ENCODE peak calls at places on chromosome 7, in four cellular contexts. F is hypothalamus, M is AG04450, V is anterior cingulate cortex. I is an unnamed sample.

GRCh38 chr7:106110885-106111670 is 1.0 kb downstream of the SYPL1 start:
- DNase-seq in M (no peak), V (no peak), F (peak), I (no peak)

GRCh38 chr7:154330318-154330717 is 278.1 kb downstream of the DPP6 start:
- DNase-seq in V (no peak), F (no peak), M (no peak), I (no peak)

GRCh38 chr7:29609162-29610030 is 45.8 kb downstream of the PRR15 start:
- DNase-seq in M (no peak), F (no peak), V (no peak), I (no peak)

GRCh38 chr7:34596887-34597286 is 61.1 kb upstream of the NPSR1 start:
- DNase-seq in M (no peak), V (no peak), F (no peak), I (no peak)

GRCh38 chr7:69817835-69818646 is 219.8 kb downstream of the AUTS2 start:
- DNase-seq in V (no peak), F (no peak), M (no peak), I (no peak)

GRCh38 chr7:45888185-45888992 is at the start of gene IGFBP1:
- DNase-seq in V (no peak), F (no peak), M (no peak), I (no peak)

GRCh38 chr7:64630496-64630895 is 35.4 kb upstream of the ZNF107 start:
- DNase-seq in M (no peak), F (no peak), V (no peak), I (no peak)

GRCh38 chr7:105952917-105953595 is 10.0 kb upstream of the CDHR3 start:
- DNase-seq in F (no peak), V (no peak), M (no peak), I (no peak)

GRCh38 chr7:12493866-12494265 is 76.7 kb upstream of the SCIN start:
- DNase-seq in V (no peak), M (no peak), F (no peak), I (no peak)

GRCh38 chr7:30968294-30968693 is 4.5 kb downstream of the GHRHR start:
- DNase-seq in V (no peak), F (no peak), M (no peak), I (no peak)

GRCh38 chr7:68688416-68689086 is 909.7 kb upstream of the AUTS2 start:
- DNase-seq in V (no peak), M (no peak), F (no peak), I (no peak)

GRCh38 chr7:13035233-13035632 is 347.8 kb downstream of the ARL4A start:
- DNase-seq in M (no peak), F (no peak), V (no peak), I (no peak)

GRCh38 chr7:13852281-13852968 is 137.0 kb downstream of the ETV1 start:
- DNase-seq in M (no peak), F (no peak), V (no peak), I (no peak)

GRCh38 chr7:135785065-135785464 is 36.5 kb upstream of the FAM180A start:
- DNase-seq in V (no peak), M (no peak), F (no peak), I (no peak)

GRCh38 chr7:118755067-118755625 is 530.6 kb downstream of the ANKRD7 start:
- DNase-seq in V (no peak), F (no peak), M (no peak), I (no peak)

GRCh38 chr7:88169717-88170320 is 50.0 kb downstream of the SRI start:
- DNase-seq in V (no peak), M (no peak), F (peak), I (no peak)

GRCh38 chr7:131400833-131401593 is 73.3 kb downstream of the MKLN1 start:
- DNase-seq in V (no peak), M (no peak), F (no peak), I (peak)

GRCh38 chr7:82578430-82578829 is 134.9 kb upstream of the CACNA2D1 start:
- DNase-seq in F (no peak), V (no peak), M (no peak), I (no peak)

GRCh38 chr7:33645096-33645495 is 260.2 kb upstream of the BMPER start:
- DNase-seq in V (no peak), M (no peak), F (no peak), I (no peak)

GRCh38 chr7:130988443-130988842 is 254.4 kb upstream of the KLF14 start:
- DNase-seq in M (no peak), V (no peak), F (peak), I (no peak)

GRCh38 chr7:30817060-30817770 is 46.0 kb downstream of the MINDY4 start:
- DNase-seq in M (no peak), F (no peak), V (no peak), I (no peak)

GRCh38 chr7:31462636-31463035 is 51.3 kb upstream of the ITPRID1 start:
- DNase-seq in M (no peak), V (no peak), F (no peak), I (no peak)

GRCh38 chr7:66182920-66183319 is 22.2 kb upstream of the TPST1 start:
- DNase-seq in M (no peak), F (no peak), V (no peak), I (no peak)

GRCh38 chr7:125876436-125876835 is 946.8 kb upstream of the POT1 start:
- DNase-seq in M (no peak), F (no peak), V (no peak), I (no peak)

GRCh38 chr7:150341263-150342118 is at the start of gene RARRES2:
- DNase-seq in V (no peak), M (no peak), F (no peak), I (no peak)

GRCh38 chr7:45574521-45575500 is 643 bp downstream of the ADCY1 start:
- DNase-seq in M (no peak), F (no peak), V (no peak), I (no peak)